ENCODE peak calls at places on chromosomes 7 and 10, in five cellular contexts. One of them, this sample, is unnamed.
A peak's percentile ranks its signal among the peaks of the same experiment; 100 is the strongest.

GRCh38 chr7:130303551-130303950 is 10.6 kb downstream of the CPA4 start:
- DNase-seq in right atrium auricular region: no peak
- DNase-seq in tibial nerve: no peak
- DNase-seq in left ventricle myocardium inferior: no peak
- DNase-seq in astrocyte: no peak
- DNase-seq in this sample: no peak

GRCh38 chr10:124496620-124497019 is 35.0 kb downstream of the LHPP start:
- DNase-seq in right atrium auricular region: no peak
- DNase-seq in tibial nerve: no peak
- DNase-seq in left ventricle myocardium inferior: no peak
- DNase-seq in astrocyte: no peak
- DNase-seq in this sample: no peak

GRCh38 chr7:55362927-55363326 is 2.2 kb upstream of the LANCL2 start:
- DNase-seq in right atrium auricular region: no peak
- DNase-seq in tibial nerve: no peak
- DNase-seq in left ventricle myocardium inferior: no peak
- DNase-seq in astrocyte: no peak
- DNase-seq in this sample: no peak

GRCh38 chr10:125928928-125929585 is 32.7 kb downstream of the FANK1 start:
- DNase-seq in right atrium auricular region: no peak
- DNase-seq in tibial nerve: no peak
- DNase-seq in left ventricle myocardium inferior: no peak
- DNase-seq in astrocyte: no peak
- DNase-seq in this sample: no peak

GRCh38 chr7:23333671-23334246 is 34.6 kb downstream of the MALSU1 start:
- DNase-seq in right atrium auricular region: no peak
- DNase-seq in tibial nerve: no peak
- DNase-seq in left ventricle myocardium inferior: peak; percentile 19
- DNase-seq in astrocyte: peak; percentile 95
- DNase-seq in this sample: peak; percentile 47

GRCh38 chr10:78410046-78410965 is 376.6 kb downstream of the RPS24 start:
- DNase-seq in right atrium auricular region: no peak
- DNase-seq in tibial nerve: no peak
- DNase-seq in left ventricle myocardium inferior: no peak
- DNase-seq in astrocyte: no peak
- DNase-seq in this sample: no peak

GRCh38 chr7:138024765-138025164 is 22.9 kb upstream of the CREB3L2 start:
- DNase-seq in right atrium auricular region: no peak
- DNase-seq in tibial nerve: no peak
- DNase-seq in left ventricle myocardium inferior: no peak
- DNase-seq in astrocyte: no peak
- DNase-seq in this sample: no peak

GRCh38 chr10:120486671-120487205 is 29.7 kb downstream of the PLPP4 start:
- DNase-seq in right atrium auricular region: peak; percentile 46
- DNase-seq in tibial nerve: no peak
- DNase-seq in left ventricle myocardium inferior: no peak
- DNase-seq in astrocyte: no peak
- DNase-seq in this sample: no peak

GRCh38 chr7:117274951-117275350 is 47.9 kb downstream of the WNT2 start:
- DNase-seq in right atrium auricular region: no peak
- DNase-seq in tibial nerve: no peak
- DNase-seq in left ventricle myocardium inferior: no peak
- DNase-seq in astrocyte: no peak
- DNase-seq in this sample: no peak

GRCh38 chr10:93071674-93072224 is 1.9 kb upstream of the CYP26A1 start:
- DNase-seq in right atrium auricular region: no peak
- DNase-seq in tibial nerve: no peak
- DNase-seq in left ventricle myocardium inferior: no peak
- DNase-seq in astrocyte: no peak
- DNase-seq in this sample: no peak

GRCh38 chr10:34743804-34744203 is 71.3 kb downstream of the PARD3 start:
- DNase-seq in right atrium auricular region: peak; percentile 68
- DNase-seq in tibial nerve: no peak
- DNase-seq in left ventricle myocardium inferior: peak; percentile 63
- DNase-seq in astrocyte: peak; percentile 47
- DNase-seq in this sample: peak; percentile 80

GRCh38 chr10:91745086-91745831 is 53.0 kb upstream of the TNKS2 start:
- DNase-seq in right atrium auricular region: no peak
- DNase-seq in tibial nerve: no peak
- DNase-seq in left ventricle myocardium inferior: no peak
- DNase-seq in astrocyte: peak; percentile 9
- DNase-seq in this sample: no peak

GRCh38 chr10:50395279-50395678 is 144.0 kb upstream of the ASAH2 start:
- DNase-seq in right atrium auricular region: no peak
- DNase-seq in tibial nerve: no peak
- DNase-seq in left ventricle myocardium inferior: no peak
- DNase-seq in astrocyte: peak; percentile 29
- DNase-seq in this sample: no peak

GRCh38 chr10:15781381-15781960 is 61.7 kb upstream of the ITGA8 start:
- DNase-seq in right atrium auricular region: no peak
- DNase-seq in tibial nerve: no peak
- DNase-seq in left ventricle myocardium inferior: no peak
- DNase-seq in astrocyte: no peak
- DNase-seq in this sample: no peak

GRCh38 chr10:78817361-78817760 is 251.4 kb upstream of the ZMIZ1 start:
- DNase-seq in right atrium auricular region: no peak
- DNase-seq in tibial nerve: no peak
- DNase-seq in left ventricle myocardium inferior: no peak
- DNase-seq in astrocyte: peak; percentile 24
- DNase-seq in this sample: no peak

GRCh38 chr7:92813390-92814024 is 22.9 kb downstream of the CDK6 start:
- DNase-seq in right atrium auricular region: no peak
- DNase-seq in tibial nerve: no peak
- DNase-seq in left ventricle myocardium inferior: no peak
- DNase-seq in astrocyte: peak; percentile 61
- DNase-seq in this sample: no peak

GRCh38 chr7:50268223-50268622 is 36.3 kb upstream of the IKZF1 start:
- DNase-seq in right atrium auricular region: no peak
- DNase-seq in tibial nerve: no peak
- DNase-seq in left ventricle myocardium inferior: no peak
- DNase-seq in astrocyte: no peak
- DNase-seq in this sample: no peak

GRCh38 chr7:151173386-151174245 is 6.1 kb upstream of the GBX1 start:
- DNase-seq in right atrium auricular region: no peak
- DNase-seq in tibial nerve: no peak
- DNase-seq in left ventricle myocardium inferior: no peak
- DNase-seq in astrocyte: no peak
- DNase-seq in this sample: no peak

GRCh38 chr7:143877076-143877475 is 24.9 kb downstream of the TCAF1 start:
- DNase-seq in right atrium auricular region: no peak
- DNase-seq in tibial nerve: no peak
- DNase-seq in left ventricle myocardium inferior: no peak
- DNase-seq in astrocyte: no peak
- DNase-seq in this sample: no peak

GRCh38 chr7:158850390-158851174 is 5.8 kb upstream of the DYNC2I1 start:
- DNase-seq in right atrium auricular region: no peak
- DNase-seq in tibial nerve: no peak
- DNase-seq in left ventricle myocardium inferior: no peak
- DNase-seq in astrocyte: no peak
- DNase-seq in this sample: no peak

GRCh38 chr7:159030490-159031134 is 114.1 kb downstream of the VIPR2 start:
- DNase-seq in right atrium auricular region: peak; percentile 70
- DNase-seq in tibial nerve: no peak
- DNase-seq in left ventricle myocardium inferior: peak; percentile 55
- DNase-seq in astrocyte: no peak
- DNase-seq in this sample: peak; percentile 84

GRCh38 chr10:93481931-93482834 is at the start of gene MYOF:
- DNase-seq in right atrium auricular region: peak; percentile 75
- DNase-seq in tibial nerve: peak; percentile 46
- DNase-seq in left ventricle myocardium inferior: peak; percentile 33
- DNase-seq in astrocyte: peak; percentile 83
- DNase-seq in this sample: peak; percentile 62

GRCh38 chr7:32947420-32947983 is 9.7 kb upstream of the FKBP9 start:
- DNase-seq in right atrium auricular region: no peak
- DNase-seq in tibial nerve: no peak
- DNase-seq in left ventricle myocardium inferior: no peak
- DNase-seq in astrocyte: no peak
- DNase-seq in this sample: no peak

GRCh38 chr10:132113766-132114365 is 48.1 kb downstream of the JAKMIP3 start:
- DNase-seq in right atrium auricular region: no peak
- DNase-seq in tibial nerve: no peak
- DNase-seq in left ventricle myocardium inferior: peak; percentile 25
- DNase-seq in astrocyte: no peak
- DNase-seq in this sample: no peak

GRCh38 chr10:76255241-76255640 is 823.8 kb downstream of the LRMDA start:
- DNase-seq in right atrium auricular region: no peak
- DNase-seq in tibial nerve: no peak
- DNase-seq in left ventricle myocardium inferior: no peak
- DNase-seq in astrocyte: peak; percentile 27
- DNase-seq in this sample: no peak

GRCh38 chr10:103442031-103442461 is 10.1 kb downstream of the CALHM2 start:
- DNase-seq in right atrium auricular region: peak; percentile 66
- DNase-seq in tibial nerve: no peak
- DNase-seq in left ventricle myocardium inferior: peak; percentile 46
- DNase-seq in astrocyte: peak; percentile 62
- DNase-seq in this sample: peak; percentile 49

GRCh38 chr10:100890696-100891271 is 22.0 kb upstream of the SLF2 start:
- DNase-seq in right atrium auricular region: peak; percentile 42
- DNase-seq in tibial nerve: no peak
- DNase-seq in left ventricle myocardium inferior: no peak
- DNase-seq in astrocyte: peak; percentile 98
- DNase-seq in this sample: no peak

GRCh38 chr10:3874988-3875841 is 90.2 kb upstream of the KLF6 start:
- DNase-seq in right atrium auricular region: peak; percentile 57
- DNase-seq in tibial nerve: no peak
- DNase-seq in left ventricle myocardium inferior: no peak
- DNase-seq in astrocyte: no peak
- DNase-seq in this sample: no peak

GRCh38 chr10:3879073-3879472 is 94.1 kb upstream of the KLF6 start:
- DNase-seq in right atrium auricular region: no peak
- DNase-seq in tibial nerve: no peak
- DNase-seq in left ventricle myocardium inferior: no peak
- DNase-seq in astrocyte: no peak
- DNase-seq in this sample: no peak

GRCh38 chr10:3877092-3878000 is 92.3 kb upstream of the KLF6 start:
- DNase-seq in right atrium auricular region: peak; percentile 48
- DNase-seq in tibial nerve: no peak
- DNase-seq in left ventricle myocardium inferior: no peak
- DNase-seq in astrocyte: no peak
- DNase-seq in this sample: no peak

GRCh38 chr10:3875842-3876235 is 90.8 kb upstream of the KLF6 start:
- DNase-seq in right atrium auricular region: peak; percentile 28
- DNase-seq in tibial nerve: no peak
- DNase-seq in left ventricle myocardium inferior: no peak
- DNase-seq in astrocyte: no peak
- DNase-seq in this sample: no peak

GRCh38 chr10:3876563-3876962 is 91.6 kb upstream of the KLF6 start:
- DNase-seq in right atrium auricular region: peak; percentile 50
- DNase-seq in tibial nerve: no peak
- DNase-seq in left ventricle myocardium inferior: no peak
- DNase-seq in astrocyte: no peak
- DNase-seq in this sample: no peak
- H3K4me1 ChIP-seq in right atrium auricular region: peaks cover 27% of the 10 kb centered on the region
- H3K4me1 ChIP-seq in tibial nerve: peaks cover 21% of the 10 kb centered on the region
- H3K4me1 ChIP-seq in left ventricle myocardium inferior: peaks cover 17% of the 10 kb centered on the region
- H3K4me1 ChIP-seq in astrocyte: no peaks in the 10 kb centered on the region
- H3K4me1 ChIP-seq in this sample: peaks cover 12% of the 10 kb centered on the region

GRCh38 chr7:21185866-21186265 is 242.0 kb upstream of the SP4 start:
- DNase-seq in right atrium auricular region: no peak
- DNase-seq in tibial nerve: no peak
- DNase-seq in left ventricle myocardium inferior: no peak
- DNase-seq in astrocyte: no peak
- DNase-seq in this sample: no peak
- TF ChIP-seq CTCF in right atrium auricular region: no peak
- TF ChIP-seq CTCF in tibial nerve: no peak
- TF ChIP-seq CTCF in left ventricle myocardium inferior: no peak
- TF ChIP-seq CTCF in astrocyte: no peak
- TF ChIP-seq CTCF in this sample: no peak

GRCh38 chr7:134941947-134942346 is 44.4 kb upstream of the AGBL3 start:
- DNase-seq in right atrium auricular region: no peak
- DNase-seq in tibial nerve: no peak
- DNase-seq in left ventricle myocardium inferior: no peak
- DNase-seq in astrocyte: no peak
- DNase-seq in this sample: no peak

GRCh38 chr7:134942690-134943466 is 43.4 kb upstream of the AGBL3 start:
- DNase-seq in right atrium auricular region: no peak
- DNase-seq in tibial nerve: no peak
- DNase-seq in left ventricle myocardium inferior: no peak
- DNase-seq in astrocyte: no peak
- DNase-seq in this sample: no peak

GRCh38 chr7:134939136-134939535 is 47.2 kb upstream of the AGBL3 start:
- DNase-seq in right atrium auricular region: no peak
- DNase-seq in tibial nerve: no peak
- DNase-seq in left ventricle myocardium inferior: no peak
- DNase-seq in astrocyte: no peak
- DNase-seq in this sample: no peak

GRCh38 chr7:134941185-134941900 is 45.0 kb upstream of the AGBL3 start:
- DNase-seq in right atrium auricular region: no peak
- DNase-seq in tibial nerve: no peak
- DNase-seq in left ventricle myocardium inferior: no peak
- DNase-seq in astrocyte: peak; percentile 91
- DNase-seq in this sample: no peak

DNA sequence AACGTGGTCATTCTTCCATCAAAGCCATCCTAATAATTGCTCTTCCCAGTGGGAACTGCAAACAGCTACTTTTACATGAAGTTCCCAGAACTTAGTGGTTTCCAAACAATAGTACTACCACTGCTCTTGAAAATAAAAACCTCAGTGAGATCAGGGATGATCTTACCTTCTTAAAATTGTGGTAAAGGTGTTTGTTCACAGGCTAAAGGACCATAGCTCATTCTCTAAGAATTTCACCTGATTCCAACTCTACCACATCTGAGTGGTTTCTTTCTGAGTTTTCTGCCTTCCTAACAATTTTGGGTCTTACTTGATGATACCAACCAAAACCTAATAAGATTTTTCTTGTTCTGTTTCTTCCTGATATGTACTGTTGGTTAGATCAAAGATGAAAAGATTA is 45.6 kb upstream of the AGBL3 start:
- DNase-seq in right atrium auricular region: no peak
- DNase-seq in tibial nerve: no peak
- DNase-seq in left ventricle myocardium inferior: no peak
- DNase-seq in astrocyte: no peak
- DNase-seq in this sample: no peak
- H3K36me3 ChIP-seq in right atrium auricular region: peaks cover 80% of the 10 kb centered on the region
- H3K36me3 ChIP-seq in tibial nerve: no peaks in the 10 kb centered on the region
- H3K36me3 ChIP-seq in left ventricle myocardium inferior: peaks cover 38% of the 10 kb centered on the region
- H3K36me3 ChIP-seq in astrocyte: peaks cover 77% of the 10 kb centered on the region
- H3K36me3 ChIP-seq in this sample: no peaks in the 10 kb centered on the region

GRCh38 chr7:105204520-105204919 is 184.2 kb downstream of the SRPK2 start:
- DNase-seq in right atrium auricular region: no peak
- DNase-seq in tibial nerve: no peak
- DNase-seq in left ventricle myocardium inferior: no peak
- DNase-seq in astrocyte: no peak
- DNase-seq in this sample: no peak

GRCh38 chr7:105204953-105205352 is 183.8 kb downstream of the SRPK2 start:
- DNase-seq in right atrium auricular region: no peak
- DNase-seq in tibial nerve: no peak
- DNase-seq in left ventricle myocardium inferior: no peak
- DNase-seq in astrocyte: no peak
- DNase-seq in this sample: no peak

GRCh38 chr7:105206985-105207384 is 181.7 kb downstream of the SRPK2 start:
- DNase-seq in right atrium auricular region: no peak
- DNase-seq in tibial nerve: no peak
- DNase-seq in left ventricle myocardium inferior: no peak
- DNase-seq in astrocyte: no peak
- DNase-seq in this sample: no peak

GRCh38 chr7:105202561-105203130 is 186.1 kb downstream of the SRPK2 start:
- DNase-seq in right atrium auricular region: no peak
- DNase-seq in tibial nerve: no peak
- DNase-seq in left ventricle myocardium inferior: no peak
- DNase-seq in astrocyte: peak; percentile 18
- DNase-seq in this sample: no peak

GRCh38 chr7:105205592-105206211 is 183.0 kb downstream of the SRPK2 start:
- DNase-seq in right atrium auricular region: no peak
- DNase-seq in tibial nerve: no peak
- DNase-seq in left ventricle myocardium inferior: no peak
- DNase-seq in astrocyte: peak; percentile 34
- DNase-seq in this sample: no peak
- H3K4me1 ChIP-seq in right atrium auricular region: peaks cover 4% of the 10 kb centered on the region
- H3K4me1 ChIP-seq in tibial nerve: peaks cover 11% of the 10 kb centered on the region
- H3K4me1 ChIP-seq in left ventricle myocardium inferior: peaks cover 27% of the 10 kb centered on the region
- H3K4me1 ChIP-seq in astrocyte: no peaks in the 10 kb centered on the region
- H3K4me1 ChIP-seq in this sample: peaks cover 11% of the 10 kb centered on the region

This sample was measured in psoas muscle.